ENCODE peak calls at places on chromosomes 2 and 18, in nine cellular contexts. S, X, M, Z, O, R, C, E and B are unnamed samples.
A peak's percentile ranks its signal among the peaks of the same experiment; 100 is the strongest.

GRCh38 chr2:127701193-127701650 is at the start of gene SFT2D3:
- DNase-seq in S (no peak), X (peak; percentile 85), M (peak; percentile 97), Z (peak; percentile 87), O (peak; percentile 98), R (peak; percentile 96), C (peak; percentile 80), E (peak; percentile 51), B (peak; percentile 85)

GRCh38 chr2:27762951-27763906 is 8.3 kb upstream of the MRPL33 start:
- DNase-seq in S (no peak), X (no peak), M (no peak), Z (no peak), O (no peak), R (no peak), C (no peak), E (no peak), B (no peak)

GRCh38 chr18:3481696-3482210 is 31.8 kb downstream of the TGIF1 start:
- DNase-seq in S (no peak), X (no peak), M (no peak), Z (no peak), O (no peak), R (peak; percentile 59), C (peak; percentile 29), E (no peak), B (no peak)

GRCh38 chr18:36662000-36662399 is 166.8 kb downstream of the TPGS2 start:
- DNase-seq in S (no peak), X (no peak), M (no peak), Z (no peak), O (no peak), R (no peak), C (no peak), E (no peak), B (no peak)

GRCh38 chr18:78776706-78777105 is 202.9 kb upstream of the SALL3 start:
- DNase-seq in S (no peak), X (peak; percentile 5), M (no peak), Z (no peak), O (no peak), R (peak; percentile 10), C (no peak), E (no peak), B (no peak)

GRCh38 chr2:234258562-234259141 is 208.2 kb downstream of the SPP2 start:
- DNase-seq in S (peak; percentile 97), X (peak; percentile 93), M (no peak), Z (no peak), O (no peak), R (no peak), C (no peak), E (no peak), B (no peak)

GRCh38 chr2:239225921-239226561 is 174.8 kb downstream of the HDAC4 start:
- DNase-seq in S (no peak), X (no peak), M (peak; percentile 15), Z (no peak), O (no peak), R (no peak), C (no peak), E (peak; percentile 42), B (no peak)

GRCh38 chr2:152418688-152419087 is 83.7 kb downstream of the FMNL2 start:
- DNase-seq in S (no peak), X (no peak), M (no peak), Z (no peak), O (no peak), R (no peak), C (no peak), E (no peak), B (no peak)

GRCh38 chr2:99489758-99490087 is at the start of gene REV1:
- DNase-seq in S (no peak), X (no peak), M (no peak), Z (no peak), O (no peak), R (no peak), C (no peak), E (no peak), B (no peak)

GRCh38 chr2:27844821-27845255 is 45.3 kb downstream of the RBKS start:
- DNase-seq in S (peak; percentile 56), X (no peak), M (no peak), Z (no peak), O (no peak), R (no peak), C (no peak), E (no peak), B (no peak)

GRCh38 chr2:76268928-76269327 is 558.2 kb upstream of the GCFC2 start:
- DNase-seq in S (no peak), X (no peak), M (no peak), Z (no peak), O (no peak), R (no peak), C (no peak), E (no peak), B (no peak)

GRCh38 chr18:62245699-62246098 is 58.6 kb downstream of the RELCH start:
- DNase-seq in S (no peak), X (no peak), M (no peak), Z (no peak), O (no peak), R (no peak), C (no peak), E (no peak), B (no peak)
- TF ChIP-seq CTCF in S (peak; percentile 17), X (peak; percentile 7), M (no peak), Z (no peak), O (no peak), R (no peak), C (peak; percentile 49), E (no peak), B (no peak)

GRCh38 chr2:70918016-70918415 is 17.7 kb upstream of the ATP6V1B1 start:
- DNase-seq in S (no peak), X (no peak), M (no peak), Z (no peak), O (no peak), R (peak; percentile 7), C (no peak), E (no peak), B (no peak)

GRCh38 chr2:70921031-70921430 is 14.7 kb upstream of the ATP6V1B1 start:
- DNase-seq in S (no peak), X (no peak), M (no peak), Z (no peak), O (no peak), R (peak; percentile 23), C (no peak), E (no peak), B (no peak)

GRCh38 chr2:70920367-70920715 is 15.4 kb upstream of the ATP6V1B1 start:
- DNase-seq in S (no peak), X (no peak), M (no peak), Z (no peak), O (no peak), R (peak; percentile 13), C (no peak), E (no peak), B (no peak)

GRCh38 chr2:70921839-70922590 is 13.7 kb upstream of the ATP6V1B1 start:
- DNase-seq in S (no peak), X (no peak), M (no peak), Z (no peak), O (no peak), R (peak; percentile 7), C (no peak), E (no peak), B (no peak)

DNA sequence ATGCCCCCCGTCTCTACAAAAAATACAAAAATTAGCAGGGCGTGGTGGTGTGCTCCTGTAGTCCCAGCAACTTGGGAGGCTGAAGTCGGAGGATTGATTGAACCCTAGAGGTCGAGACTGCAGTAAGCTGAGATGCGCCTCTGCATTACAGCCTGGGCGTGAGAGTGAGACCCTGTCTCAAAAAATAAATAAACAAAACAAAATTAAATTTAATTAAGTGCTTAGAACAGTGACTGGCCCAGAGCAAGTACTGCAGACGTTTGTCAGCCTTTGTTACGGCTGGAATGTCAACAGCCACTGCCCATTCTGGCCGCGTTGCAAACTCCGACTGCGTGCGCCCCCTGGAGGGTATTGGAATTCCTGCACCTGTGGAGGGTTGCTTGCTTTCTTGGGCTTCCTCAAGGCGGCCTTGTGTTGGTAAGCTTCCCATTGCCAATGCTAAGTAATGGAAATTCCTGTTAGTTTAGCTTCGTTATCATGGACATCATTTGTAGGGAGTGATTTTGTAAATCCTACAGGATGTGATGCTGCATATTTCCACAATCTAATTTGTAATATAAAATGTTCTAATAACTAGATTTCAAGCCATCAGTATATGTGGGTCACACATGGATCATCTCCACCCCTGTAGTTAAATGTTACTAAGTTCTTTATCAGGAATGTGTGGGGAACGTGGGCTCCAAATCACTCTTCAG is 15.9 kb upstream of the ATP6V1B1 start:
- DNase-seq in S (no peak), X (no peak), M (peak; percentile 91), Z (no peak), O (no peak), R (peak; percentile 87), C (peak; percentile 96), E (peak; percentile 58), B (no peak)
- TF ChIP-seq CTCF in S (peak; percentile 87), X (peak; percentile 88), M (peak; percentile 94), Z (no peak), O (peak; percentile 85), R (peak; percentile 54), C (peak; percentile 93), E (peak; percentile 93), B (no peak)

DNA sequence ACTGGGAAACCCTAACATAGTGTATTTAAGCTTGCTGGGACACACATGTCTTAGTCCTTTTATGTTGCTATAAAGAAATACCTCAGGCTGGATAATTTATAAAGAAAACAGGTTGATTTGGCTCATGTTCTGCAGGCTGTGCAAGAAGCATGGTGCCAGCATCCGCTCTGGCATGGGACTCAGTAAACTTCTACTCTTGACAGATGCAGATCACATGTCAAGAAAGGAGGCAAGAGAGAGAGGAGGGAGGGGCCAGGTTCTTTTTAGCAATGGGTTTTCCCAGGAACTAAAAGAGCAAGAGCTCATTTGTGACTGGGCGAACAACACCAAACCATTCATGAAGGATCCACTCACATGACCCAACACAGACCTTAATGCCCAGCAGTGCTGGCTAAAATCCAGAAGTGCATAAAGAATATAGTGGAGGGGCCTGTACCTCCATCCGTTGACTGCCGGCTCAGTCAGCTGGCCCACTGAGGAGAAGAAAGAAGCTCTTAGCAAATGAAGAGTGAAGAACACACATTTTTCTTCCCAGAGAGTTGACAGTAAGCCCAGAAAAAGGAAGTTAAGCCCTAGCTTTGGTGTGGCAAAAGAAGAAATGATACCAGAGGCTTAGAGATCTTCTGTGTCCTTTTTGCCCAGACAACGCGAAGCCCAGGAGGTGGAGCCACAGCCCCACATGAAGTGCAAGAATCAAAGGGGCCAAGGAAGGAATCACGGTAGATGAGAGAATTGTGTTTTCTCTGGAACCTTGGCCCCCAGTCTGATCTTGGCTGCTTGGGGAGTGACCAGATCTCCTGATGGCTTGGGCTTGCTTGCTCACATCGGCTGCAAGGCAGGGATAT is 183.5 kb upstream of the FAM98A start:
- DNase-seq in S (no peak), X (no peak), M (no peak), Z (no peak), O (no peak), R (no peak), C (no peak), E (no peak), B (no peak)
- TF ChIP-seq CTCF in S (no peak), X (no peak), M (no peak), Z (no peak), O (no peak), R (no peak), C (no peak), E (no peak), B (no peak)

DNA sequence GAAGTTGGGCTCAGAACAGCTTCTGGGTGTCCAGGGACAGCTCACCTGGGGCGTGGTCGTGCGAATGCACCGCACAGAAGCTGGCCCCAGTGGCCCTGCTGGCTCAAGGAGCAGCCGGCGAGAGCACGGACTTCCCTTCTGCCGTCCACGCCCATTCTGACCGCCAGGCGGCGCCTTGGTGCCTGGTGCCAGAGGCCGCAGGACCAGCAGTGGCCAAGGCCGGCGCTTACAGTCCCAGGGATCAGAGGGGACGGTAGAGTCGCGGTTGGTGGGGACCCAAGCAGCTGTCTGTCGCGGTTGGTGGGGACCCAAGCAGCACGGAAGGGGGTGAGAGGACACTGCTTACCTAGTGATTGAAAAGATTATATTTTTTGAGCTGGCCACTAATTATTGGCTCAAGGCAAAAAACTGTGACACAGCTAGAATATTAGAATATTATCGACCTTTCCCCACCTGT is 25.7 kb downstream of the NPPC start:
- DNase-seq in S (no peak), X (no peak), M (peak; percentile 94), Z (no peak), O (peak; percentile 83), R (peak; percentile 88), C (peak; percentile 97), E (no peak), B (peak; percentile 55)
- TF ChIP-seq CTCF in S (peak; percentile 73), X (peak; percentile 32), M (peak; percentile 81), Z (no peak), O (peak; percentile 80), R (peak; percentile 37), C (peak; percentile 86), E (peak; percentile 95), B (no peak)